ENCODE peak calls at places on chromosome 12, in seven cellular contexts. W, X, I, Z, O, A and J are unnamed samples. For H3K9me3, the result is how much of the 10 kb centered on the place peaks cover.

GRCh38 chr12:27333311-27334009 is 824 bp downstream of the BMAL2 start:
- DNase-seq in W (peak), X (peak), I (peak), Z (no peak), O (no peak), A (no peak), J (peak)

GRCh38 chr12:116133149-116133548 is 144.3 kb downstream of the MED13L start:
- DNase-seq in W (no peak), X (no peak), I (no peak), Z (no peak), O (no peak), A (no peak), J (no peak)

GRCh38 chr12:106300761-106301160 is 1.8 kb upstream of the TCP11L2 start:
- DNase-seq in W (no peak), X (no peak), I (no peak), Z (no peak), O (no peak), A (no peak), J (no peak)

GRCh38 chr12:111309584-111309983 is 59.3 kb downstream of the PHETA1 start:
- DNase-seq in W (no peak), X (no peak), I (no peak), Z (no peak), O (no peak), A (no peak), J (no peak)

GRCh38 chr12:123894823-123895338 is 77.8 kb downstream of the CCDC92 start:
- DNase-seq in W (no peak), X (no peak), I (no peak), Z (no peak), O (no peak), A (peak), J (no peak)

GRCh38 chr12:24820872-24821271 is 128.0 kb downstream of the BCAT1 start:
- DNase-seq in W (no peak), X (no peak), I (no peak), Z (no peak), O (no peak), A (peak), J (no peak)

GRCh38 chr12:26331960-26332359 is 136.6 kb downstream of the SSPN start:
- DNase-seq in W (no peak), X (no peak), I (no peak), Z (no peak), O (no peak), A (no peak), J (no peak)

GRCh38 chr12:63882844-63883243 is 38.3 kb downstream of the SRGAP1 start:
- DNase-seq in W (no peak), X (no peak), I (no peak), Z (no peak), O (no peak), A (peak), J (no peak)

GRCh38 chr12:67193705-67194104 is 75.5 kb upstream of the CAND1 start:
- DNase-seq in W (no peak), X (no peak), I (no peak), Z (no peak), O (no peak), A (peak), J (no peak)

GRCh38 chr12:90497923-90498545 is 456.9 kb downstream of the CCER1 start:
- DNase-seq in W (no peak), X (no peak), I (no peak), Z (no peak), O (no peak), A (no peak), J (no peak)

GRCh38 chr12:122140467-122141257 is 33.4 kb downstream of the IL31 start:
- DNase-seq in W (no peak), X (no peak), I (no peak), Z (no peak), O (no peak), A (no peak), J (no peak)

GRCh38 chr12:16604853-16605252 is 1.1 kb downstream of the LMO3 start:
- DNase-seq in W (peak), X (no peak), I (no peak), Z (no peak), O (no peak), A (no peak), J (no peak)

GRCh38 chr12:130198026-130198662 is 35.9 kb downstream of the FZD10 start:
- DNase-seq in W (no peak), X (no peak), I (peak), Z (no peak), O (no peak), A (no peak), J (no peak)

GRCh38 chr12:127145929-127146789 is 1120.8 kb upstream of the TMEM132C start:
- DNase-seq in W (peak), X (peak), I (peak), Z (peak), O (peak), A (peak), J (peak)
- H3K4me3 ChIP-seq in W (peak), X (peak), I (peak), Z (peak), O (peak), A (peak), J (peak)

DNA sequence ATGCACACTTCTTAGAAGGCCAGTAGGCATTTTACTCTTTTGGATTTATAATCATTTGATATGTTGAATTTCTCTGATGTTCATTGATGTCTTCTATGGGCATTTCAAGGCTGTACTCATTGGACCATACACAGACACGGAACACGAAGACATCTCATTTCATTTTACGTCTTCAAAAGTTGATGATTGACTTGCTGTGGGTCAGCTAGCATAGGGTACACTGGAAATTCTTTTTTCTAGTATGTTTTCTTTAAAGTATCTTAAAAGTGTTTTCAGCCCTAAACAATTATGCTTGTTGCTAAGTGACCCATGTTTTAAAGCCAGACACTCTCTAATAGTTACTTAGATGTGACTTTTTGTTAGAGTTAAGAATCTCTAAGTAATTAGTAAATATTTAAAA is 16.3 kb downstream of the TRHDE start:
- DNase-seq in W (no peak), X (no peak), I (no peak), Z (no peak), O (no peak), A (no peak), J (no peak)
- H3K9me3 ChIP-seq in W (under half), X (under half), I (under half), Z (under half), O (under half), A (under half), J (under half)

GRCh38 chr12:29741342-29742241 is 42.1 kb downstream of the TMTC1 start:
- DNase-seq in W (no peak), X (no peak), I (no peak), Z (no peak), O (no peak), A (peak), J (no peak)
- H3K4me3 ChIP-seq in W (no peak), X (no peak), I (no peak), Z (no peak), O (no peak), A (no peak), J (no peak)

DNA sequence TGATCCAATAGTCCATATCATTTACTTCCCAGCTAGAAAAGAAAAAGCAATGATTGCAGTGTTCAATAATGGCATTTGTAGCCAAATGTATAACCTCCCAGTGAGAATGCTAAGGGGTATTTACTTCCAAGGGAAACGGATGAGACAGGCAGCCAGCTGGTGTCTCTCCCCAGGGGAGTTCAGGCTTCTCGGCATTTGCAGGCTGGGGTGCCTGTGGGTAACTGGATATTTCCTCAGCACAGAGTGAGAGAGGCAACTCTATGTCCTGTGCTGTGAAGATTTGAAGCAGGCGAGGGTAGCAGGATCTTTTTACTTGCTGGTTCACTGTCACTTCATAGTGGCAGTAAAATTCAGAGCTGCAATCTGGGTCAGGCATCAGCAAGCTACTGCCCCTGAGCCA is 1455.6 kb upstream of the TMEM132C start:
- DNase-seq in W (no peak), X (no peak), I (no peak), Z (no peak), O (no peak), A (no peak), J (no peak)
- H3K9me3 ChIP-seq in W (under half), X (under half), I (under half), Z (under half), O (under half), A (under half), J (under half)

DNA sequence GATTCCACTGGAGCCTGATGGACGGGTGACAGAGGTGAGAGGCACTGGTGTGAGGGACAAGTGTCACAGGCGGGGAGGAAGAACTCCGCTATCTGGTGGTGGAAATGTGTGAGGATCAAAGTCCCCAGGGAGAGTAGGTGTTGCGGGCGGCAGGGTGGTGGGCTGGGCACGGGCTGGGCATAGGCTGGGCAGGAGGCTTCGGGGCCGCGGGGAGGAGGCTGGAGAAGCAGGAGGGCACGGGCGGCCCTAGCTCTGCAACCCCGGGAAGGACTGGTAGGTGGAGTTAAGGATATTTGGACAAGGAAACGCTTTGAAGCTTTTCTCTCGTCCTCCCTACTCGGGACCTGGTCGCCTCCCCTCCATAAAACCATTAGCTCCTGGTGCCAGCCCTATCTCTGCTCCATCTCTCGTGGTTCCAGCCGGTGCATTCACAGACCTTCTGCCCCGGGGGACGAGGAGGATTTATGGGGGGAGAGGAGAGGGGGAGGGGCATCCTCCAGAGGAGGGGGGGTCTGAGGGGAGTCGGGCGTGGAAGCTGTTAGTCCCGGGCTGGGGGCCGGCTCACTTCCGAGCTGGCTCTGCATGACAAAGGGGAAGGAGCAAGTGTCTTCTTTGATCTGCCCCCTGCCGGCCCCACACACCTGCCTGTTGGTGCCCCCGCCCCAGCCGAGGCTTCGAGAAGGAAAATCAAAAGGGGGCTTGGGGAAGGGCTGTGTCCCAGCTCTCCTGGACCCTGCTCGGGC is 478 bp downstream of the WNT5B start:
- DNase-seq in W (no peak), X (no peak), I (no peak), Z (no peak), O (no peak), A (no peak), J (peak)
- H3K4me3 ChIP-seq in W (peak), X (peak), I (peak), Z (peak), O (peak), A (peak), J (peak)

DNA sequence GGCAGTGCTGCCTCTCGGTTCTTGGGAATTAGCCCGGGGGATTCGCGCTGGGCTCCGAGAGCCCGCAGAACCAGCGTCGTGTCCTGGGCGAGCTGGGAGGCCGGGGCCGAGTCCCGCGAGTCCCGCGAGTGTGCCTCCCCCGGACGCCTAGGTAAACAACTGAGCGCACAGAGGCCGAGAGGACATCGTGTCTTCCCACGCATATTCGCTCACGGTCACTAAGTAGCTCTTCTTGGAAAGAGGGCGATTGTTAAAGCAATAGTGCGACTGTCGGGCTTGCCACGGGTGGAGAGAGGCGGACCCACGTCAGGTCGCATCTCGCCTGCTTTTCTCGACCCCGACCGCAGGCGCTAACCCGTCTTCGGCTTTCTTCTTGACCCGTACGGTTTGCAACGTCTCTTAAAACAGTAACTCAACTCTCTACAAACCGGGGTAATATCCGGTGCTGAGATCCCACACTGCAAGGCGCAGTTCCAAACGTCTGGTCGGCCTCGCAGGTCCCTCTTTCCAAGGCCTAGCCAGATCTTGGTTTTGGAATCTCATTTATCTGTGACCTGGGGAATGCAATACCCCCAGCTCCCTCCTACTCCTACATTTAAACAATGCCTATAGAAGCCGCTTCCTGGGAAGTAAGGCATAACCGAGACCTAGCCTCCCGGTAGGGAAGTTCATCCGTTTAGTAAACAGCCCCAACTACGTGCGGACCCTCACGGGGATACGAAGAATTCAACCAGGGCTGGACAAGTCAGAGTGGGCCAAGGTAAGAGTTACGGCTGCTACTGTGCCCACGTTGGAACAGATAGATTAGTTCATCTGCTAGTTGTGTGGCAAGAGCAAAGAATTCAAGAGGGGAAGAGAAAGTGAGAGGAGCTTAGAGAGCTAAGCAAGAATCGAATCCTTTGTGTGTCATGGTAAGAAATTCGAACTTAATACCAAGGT is 736 bp upstream of the PHLDA1 start:
- DNase-seq in W (peak), X (no peak), I (peak), Z (no peak), O (peak), A (peak), J (peak)
- H3K9me3 ChIP-seq in W (under half), X (under half), I (under half), Z (under half), O (under half), A (under half), J (under half)

DNA sequence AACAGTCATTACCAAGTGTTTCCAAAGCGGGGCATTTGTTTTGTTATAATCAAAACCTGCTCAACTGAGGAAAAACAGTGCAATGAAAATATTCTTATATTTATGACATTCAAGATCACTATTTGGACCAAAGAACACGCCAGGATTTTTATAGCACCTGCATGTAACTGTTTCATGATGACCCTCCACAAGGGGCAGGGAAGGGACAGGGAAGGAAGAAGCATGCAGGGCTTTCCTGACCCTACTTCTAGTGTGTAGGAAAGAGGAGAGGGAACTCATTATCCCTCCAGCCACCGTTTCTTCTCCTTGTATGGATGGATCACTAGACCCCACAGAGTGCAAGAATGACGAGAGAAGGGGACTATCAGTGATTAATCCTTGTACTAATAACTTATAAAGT is 49.4 kb downstream of the SPPL3 start:
- DNase-seq in W (no peak), X (no peak), I (no peak), Z (no peak), O (no peak), A (no peak), J (no peak)
- H3K4me3 ChIP-seq in W (no peak), X (no peak), I (no peak), Z (no peak), O (no peak), A (no peak), J (no peak)

DNA sequence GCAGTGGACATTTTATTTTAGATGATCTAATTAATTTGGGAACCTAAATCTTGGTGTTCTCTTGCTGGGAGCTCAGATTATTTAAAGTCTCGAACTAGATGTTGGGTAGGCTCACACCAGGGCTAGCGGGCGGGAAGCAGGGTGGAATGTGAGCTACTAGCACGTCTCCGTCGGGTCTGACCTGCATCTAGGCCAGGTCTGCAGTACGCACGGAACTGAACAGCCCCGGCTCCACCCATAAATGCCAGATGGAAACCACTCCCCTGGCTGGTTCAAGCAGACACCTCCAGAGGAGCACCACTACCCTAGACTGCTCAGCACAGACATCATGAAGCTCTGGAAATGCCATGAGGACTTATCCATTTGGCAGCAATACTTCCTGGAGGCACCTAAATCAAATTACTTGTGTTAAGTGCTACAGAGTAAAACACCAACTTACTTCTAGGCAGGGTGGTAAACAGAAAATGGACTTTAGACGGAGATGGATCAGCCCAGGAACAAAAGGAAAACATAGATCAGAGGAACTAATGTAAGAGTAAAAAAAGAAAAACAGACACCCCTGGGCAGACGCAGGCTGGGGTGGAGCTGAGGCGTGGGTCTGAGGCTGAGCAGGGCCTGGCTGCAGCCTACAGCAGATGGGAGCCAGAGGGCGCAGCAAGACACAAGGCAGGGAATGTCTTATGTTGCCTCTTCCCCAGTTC is 10.2 kb downstream of the ZNF605 start:
- DNase-seq in W (no peak), X (no peak), I (no peak), Z (no peak), O (no peak), A (no peak), J (no peak)
- H3K9me3 ChIP-seq in W (under half), X (under half), I (half or more), Z (under half), O (under half), A (under half), J (half or more)